ENCODE peak calls at places on chromosomes 7 and 10, in seven cellular contexts. N is Kasumi-1; R is CD8-positive, alpha-beta T cell; F is effector memory CD8-positive, alpha-beta T cell; K is uterus; L is CD4-positive, alpha-beta memory T cell; E is NCI-H1105. A is an unnamed sample.

GRCh38 chr10:102375867-102376266 is 19.6 kb upstream of the NFKB2 start:
- DNase-seq in F (no peak), E (no peak), N (no peak), R (no peak), L (no peak), K (no peak), A (no peak)

GRCh38 chr7:83413831-83414230 is 235.1 kb downstream of the SEMA3E start:
- DNase-seq in K (no peak), E (peak), N (no peak), L (no peak), F (no peak), R (no peak), A (no peak)

GRCh38 chr7:131893627-131894345 is 337.4 kb upstream of the PODXL start:
- DNase-seq in K (no peak), F (no peak), N (no peak), L (no peak), E (no peak), R (no peak), A (no peak)

GRCh38 chr10:34033067-34033466 is 698.6 kb upstream of the NRP1 start:
- DNase-seq in K (no peak), E (no peak), N (no peak), F (no peak), R (no peak), L (no peak), A (no peak)

GRCh38 chr10:82643601-82644000 is 768.6 kb downstream of the NRG3 start:
- DNase-seq in N (no peak), L (no peak), K (no peak), F (no peak), R (no peak), E (no peak), A (no peak)

GRCh38 chr10:34528320-34528719 is 286.8 kb downstream of the PARD3 start:
- DNase-seq in K (no peak), E (no peak), F (no peak), N (no peak), R (no peak), L (no peak), A (no peak)

GRCh38 chr7:98206451-98207330 is 4.5 kb upstream of the BHLHA15 start:
- DNase-seq in N (no peak), F (no peak), E (no peak), L (no peak), R (no peak), K (no peak), A (no peak)

GRCh38 chr10:80760914-80761371 is 223.2 kb downstream of the SH2D4B start:
- DNase-seq in K (no peak), N (no peak), E (no peak), F (no peak), R (no peak), L (no peak), A (no peak)

GRCh38 chr7:98913612-98914011 is 35.3 kb downstream of the TRRAP start:
- DNase-seq in R (no peak), L (no peak), K (no peak), F (no peak), N (no peak), E (no peak), A (no peak)

GRCh38 chr10:42959833-42960232 is 117.0 kb upstream of the RET start:
- DNase-seq in L (no peak), F (no peak), K (no peak), E (no peak), R (no peak), N (no peak), A (no peak)

GRCh38 chr7:131897016-131897789 is 340.8 kb upstream of the PODXL start:
- DNase-seq in E (no peak), K (no peak), F (no peak), N (no peak), L (no peak), R (no peak), A (no peak)

GRCh38 chr10:48946891-48947500 is 7.4 kb upstream of the LRRC18 start:
- DNase-seq in L (no peak), R (no peak), K (no peak), E (no peak), F (no peak), N (no peak), A (no peak)

GRCh38 chr7:149226840-149227494 is 12.5 kb upstream of the ZNF212 start:
- DNase-seq in F (no peak), E (no peak), N (no peak), R (no peak), L (no peak), K (no peak), A (no peak)

GRCh38 chr10:71933651-71934050 is 30.5 kb upstream of the CHST3 start:
- DNase-seq in E (no peak), L (no peak), N (no peak), K (no peak), R (peak), F (no peak), A (no peak)